ENCODE peak calls at places on chromosomes 4 and X, in seven cellular contexts. One of them, this sample, is unnamed.

GRCh38 chr4:2075987-2076907 is 17.1 kb downstream of the NAT8L start:
- DNase-seq in iris pigment epithelial cell: no peak
- DNase-seq in type B pancreatic cell: no peak
- DNase-seq in AG08395: no peak
- DNase-seq in activated CD8-positive, alpha-beta memory T cell treated with anti-CD3 and anti-CD28 coated beads for 1 hour: no peak
- DNase-seq in glomerular endothelial cell: no peak
- DNase-seq in AG08396: no peak
- DNase-seq in this sample: no peak

GRCh38 chr4:88341227-88342192 is 37.1 kb upstream of the HERC6 start:
- DNase-seq in iris pigment epithelial cell: peak
- DNase-seq in type B pancreatic cell: no peak
- DNase-seq in AG08395: peak
- DNase-seq in activated CD8-positive, alpha-beta memory T cell treated with anti-CD3 and anti-CD28 coated beads for 1 hour: no peak
- DNase-seq in glomerular endothelial cell: peak
- DNase-seq in AG08396: peak
- DNase-seq in this sample: no peak

GRCh38 chr4:5033266-5033945 is 14.1 kb upstream of the CYTL1 start:
- DNase-seq in AG08396: no peak
- DNase-seq in activated CD8-positive, alpha-beta memory T cell treated with anti-CD3 and anti-CD28 coated beads for 1 hour: no peak
- DNase-seq in glomerular endothelial cell: peak
- DNase-seq in type B pancreatic cell: no peak
- DNase-seq in AG08395: peak
- DNase-seq in iris pigment epithelial cell: no peak
- DNase-seq in this sample: no peak

GRCh38 chr4:156634612-156635011 is 337.0 kb downstream of the PDGFC start:
- DNase-seq in AG08396: no peak
- DNase-seq in activated CD8-positive, alpha-beta memory T cell treated with anti-CD3 and anti-CD28 coated beads for 1 hour: no peak
- DNase-seq in glomerular endothelial cell: no peak
- DNase-seq in iris pigment epithelial cell: peak
- DNase-seq in AG08395: no peak
- DNase-seq in type B pancreatic cell: no peak
- DNase-seq in this sample: no peak

GRCh38 chr4:22607382-22607781 is 85.4 kb upstream of the GBA3 start:
- DNase-seq in AG08396: peak
- DNase-seq in activated CD8-positive, alpha-beta memory T cell treated with anti-CD3 and anti-CD28 coated beads for 1 hour: peak
- DNase-seq in iris pigment epithelial cell: peak
- DNase-seq in type B pancreatic cell: no peak
- DNase-seq in glomerular endothelial cell: no peak
- DNase-seq in AG08395: peak
- DNase-seq in this sample: no peak

GRCh38 chr4:95445251-95445650 is 103.5 kb downstream of the UNC5C start:
- DNase-seq in type B pancreatic cell: no peak
- DNase-seq in activated CD8-positive, alpha-beta memory T cell treated with anti-CD3 and anti-CD28 coated beads for 1 hour: no peak
- DNase-seq in AG08396: no peak
- DNase-seq in AG08395: no peak
- DNase-seq in iris pigment epithelial cell: no peak
- DNase-seq in glomerular endothelial cell: no peak
- DNase-seq in this sample: no peak

GRCh38 chr4:22030321-22030720 is 81.7 kb upstream of the KCNIP4 start:
- DNase-seq in type B pancreatic cell: no peak
- DNase-seq in AG08396: no peak
- DNase-seq in glomerular endothelial cell: no peak
- DNase-seq in AG08395: no peak
- DNase-seq in activated CD8-positive, alpha-beta memory T cell treated with anti-CD3 and anti-CD28 coated beads for 1 hour: no peak
- DNase-seq in iris pigment epithelial cell: no peak
- DNase-seq in this sample: no peak

GRCh38 chrX:120549483-120550452 is 11.0 kb downstream of the CUL4B start:
- DNase-seq in AG08395: peak
- DNase-seq in type B pancreatic cell: no peak
- DNase-seq in iris pigment epithelial cell: peak
- DNase-seq in glomerular endothelial cell: no peak
- DNase-seq in activated CD8-positive, alpha-beta memory T cell treated with anti-CD3 and anti-CD28 coated beads for 1 hour: no peak
- DNase-seq in AG08396: peak
- DNase-seq in this sample: no peak

GRCh38 chr4:122364700-122365404 is 14.0 kb upstream of the ADAD1 start:
- DNase-seq in activated CD8-positive, alpha-beta memory T cell treated with anti-CD3 and anti-CD28 coated beads for 1 hour: no peak
- DNase-seq in iris pigment epithelial cell: no peak
- DNase-seq in type B pancreatic cell: no peak
- DNase-seq in AG08396: no peak
- DNase-seq in AG08395: no peak
- DNase-seq in glomerular endothelial cell: no peak
- DNase-seq in this sample: no peak

GRCh38 chrX:72430405-72430968 is 124.8 kb upstream of the CITED1 start:
- DNase-seq in glomerular endothelial cell: no peak
- DNase-seq in AG08395: no peak
- DNase-seq in type B pancreatic cell: no peak
- DNase-seq in AG08396: no peak
- DNase-seq in iris pigment epithelial cell: peak
- DNase-seq in activated CD8-positive, alpha-beta memory T cell treated with anti-CD3 and anti-CD28 coated beads for 1 hour: no peak
- DNase-seq in this sample: no peak

GRCh38 chr4:7831330-7831729 is 108.3 kb downstream of the AFAP1 start:
- DNase-seq in activated CD8-positive, alpha-beta memory T cell treated with anti-CD3 and anti-CD28 coated beads for 1 hour: no peak
- DNase-seq in glomerular endothelial cell: no peak
- DNase-seq in AG08395: peak
- DNase-seq in type B pancreatic cell: no peak
- DNase-seq in AG08396: peak
- DNase-seq in iris pigment epithelial cell: peak
- DNase-seq in this sample: no peak

GRCh38 chr4:118682928-118683327 is 2.3 kb upstream of the METTL14 start:
- DNase-seq in activated CD8-positive, alpha-beta memory T cell treated with anti-CD3 and anti-CD28 coated beads for 1 hour: no peak
- DNase-seq in AG08396: peak
- DNase-seq in type B pancreatic cell: no peak
- DNase-seq in glomerular endothelial cell: no peak
- DNase-seq in iris pigment epithelial cell: peak
- DNase-seq in AG08395: peak
- DNase-seq in this sample: no peak

GRCh38 chr4:100895572-100896197 is 377.9 kb upstream of the EMCN start:
- DNase-seq in activated CD8-positive, alpha-beta memory T cell treated with anti-CD3 and anti-CD28 coated beads for 1 hour: no peak
- DNase-seq in AG08396: peak
- DNase-seq in type B pancreatic cell: no peak
- DNase-seq in glomerular endothelial cell: no peak
- DNase-seq in iris pigment epithelial cell: peak
- DNase-seq in AG08395: peak
- DNase-seq in this sample: no peak